ENCODE peak calls at places on chromosomes 2 and 18, in four cellular contexts. F, V, T and K are unnamed samples.

GRCh38 chr2:163370169-163370886 is 365.5 kb downstream of the FIGN start:
- DNase-seq in F (no peak), V (no peak), T (no peak), K (no peak)

GRCh38 chr18:35642802-35643201 is 61.3 kb downstream of the GALNT1 start:
- DNase-seq in T (no peak), V (no peak), F (no peak), K (no peak)

GRCh38 chr2:196176142-196176738 is 4.9 kb upstream of the STK17B start:
- DNase-seq in T (no peak), V (no peak), F (peak), K (no peak)

GRCh38 chr18:31722369-31722957 is 38.1 kb upstream of the B4GALT6 start:
- DNase-seq in T (peak), F (peak), V (no peak), K (peak)

GRCh38 chr2:47323822-47324171 is 79.2 kb upstream of the MSH2 start:
- DNase-seq in F (no peak), T (no peak), V (no peak), K (no peak)

GRCh38 chr18:70332694-70333093 is 43.8 kb downstream of the SOCS6 start:
- DNase-seq in F (no peak), T (peak), V (no peak), K (no peak)

GRCh38 chr2:137254081-137254480 is 488.7 kb downstream of the THSD7B start:
- DNase-seq in V (no peak), F (no peak), T (no peak), K (no peak)

GRCh38 chr2:30165617-30166016 is 18.8 kb downstream of the YPEL5 start:
- DNase-seq in F (no peak), T (no peak), V (peak), K (no peak)

GRCh38 chr18:22563098-22563707 is 145.5 kb upstream of the CTAGE1 start:
- DNase-seq in F (peak), V (peak), T (peak), K (peak)

DNA sequence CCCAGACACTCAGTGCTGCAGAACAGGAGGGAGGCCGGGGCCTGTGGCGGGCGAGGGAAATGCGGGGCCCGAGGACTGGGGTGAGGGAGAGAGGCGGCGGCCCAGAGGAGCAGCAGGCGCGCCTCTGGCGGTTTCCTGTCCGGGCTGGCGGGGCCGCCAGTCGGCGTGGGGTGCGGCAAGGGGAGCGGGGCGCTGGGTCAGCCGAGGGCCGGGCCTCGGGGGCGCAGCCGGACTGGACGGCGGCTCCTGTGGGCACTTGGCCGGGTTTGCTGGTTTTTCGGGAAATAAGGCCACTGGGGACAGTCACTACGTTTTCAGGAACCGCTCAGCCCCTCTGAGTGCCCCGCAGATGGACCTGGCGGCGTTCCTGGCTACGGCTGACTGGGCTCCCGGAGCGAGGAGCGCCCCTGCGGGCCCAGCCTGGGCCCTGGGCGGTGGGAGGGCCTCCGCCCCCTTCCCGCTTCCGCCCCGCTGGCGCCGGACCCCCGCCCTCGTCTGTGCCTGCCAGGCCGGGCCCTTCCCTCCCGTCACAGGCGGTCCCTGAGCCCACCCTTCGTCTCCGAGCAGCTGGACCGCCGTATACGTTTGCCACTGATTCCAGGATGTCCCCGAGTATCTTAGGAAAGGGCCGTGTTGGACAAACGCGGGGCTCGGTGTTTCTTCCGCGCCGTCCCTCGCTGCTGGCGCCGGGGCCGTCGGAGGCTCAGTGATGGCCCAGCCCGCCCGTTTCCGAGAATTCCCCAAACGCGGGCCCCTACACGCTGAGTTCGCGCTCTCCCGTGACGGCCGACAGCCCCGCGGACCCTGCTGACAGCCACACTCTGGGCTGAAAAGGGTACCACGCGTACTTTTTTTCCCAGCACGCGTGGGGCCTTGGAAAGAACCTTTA is 84.6 kb downstream of the FAM210A start:
- DNase-seq in V (no peak), T (no peak), F (no peak), K (no peak)
- TF ChIP-seq EZH2 in V (no peak), T (peak), F (no peak), K (no peak)

DNA sequence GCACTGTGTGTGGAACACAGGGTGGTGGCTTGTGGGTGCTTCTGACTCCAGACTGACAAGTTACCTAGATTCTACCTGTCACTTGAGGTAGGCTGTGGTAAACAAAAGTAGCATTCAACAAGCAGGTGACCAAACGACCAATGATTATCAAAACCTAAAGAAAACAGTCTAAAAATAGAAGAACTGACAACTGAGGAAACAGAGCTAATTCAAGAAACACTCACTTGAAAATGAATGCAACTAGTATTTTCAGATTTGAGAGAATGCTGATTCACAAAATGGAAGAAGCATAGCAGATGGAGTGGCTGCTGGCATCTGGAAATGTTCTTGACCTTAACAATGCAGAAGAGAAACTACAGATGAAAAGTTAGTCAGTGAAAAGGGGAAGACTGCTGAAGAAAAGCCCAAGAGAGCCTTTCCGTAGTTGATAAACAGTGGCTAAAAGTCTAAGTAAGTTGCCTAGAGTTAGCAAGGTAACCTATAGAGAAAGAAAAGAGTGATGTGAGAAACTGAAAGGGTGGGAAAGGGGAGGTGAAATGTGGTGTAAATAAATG is 170.4 kb downstream of the NCK2 start:
- DNase-seq in F (peak), T (no peak), V (no peak), K (no peak)
- H3K4me2 ChIP-seq in F (peak), T (no peak), V (no peak), K (no peak)

GRCh38 chr2:65818873-65819451 is 386.6 kb upstream of the SPRED2 start:
- DNase-seq in F (no peak), V (no peak), T (no peak), K (no peak)
- TF ChIP-seq EZH2 in F (no peak), V (no peak), T (no peak), K (no peak)

DNA sequence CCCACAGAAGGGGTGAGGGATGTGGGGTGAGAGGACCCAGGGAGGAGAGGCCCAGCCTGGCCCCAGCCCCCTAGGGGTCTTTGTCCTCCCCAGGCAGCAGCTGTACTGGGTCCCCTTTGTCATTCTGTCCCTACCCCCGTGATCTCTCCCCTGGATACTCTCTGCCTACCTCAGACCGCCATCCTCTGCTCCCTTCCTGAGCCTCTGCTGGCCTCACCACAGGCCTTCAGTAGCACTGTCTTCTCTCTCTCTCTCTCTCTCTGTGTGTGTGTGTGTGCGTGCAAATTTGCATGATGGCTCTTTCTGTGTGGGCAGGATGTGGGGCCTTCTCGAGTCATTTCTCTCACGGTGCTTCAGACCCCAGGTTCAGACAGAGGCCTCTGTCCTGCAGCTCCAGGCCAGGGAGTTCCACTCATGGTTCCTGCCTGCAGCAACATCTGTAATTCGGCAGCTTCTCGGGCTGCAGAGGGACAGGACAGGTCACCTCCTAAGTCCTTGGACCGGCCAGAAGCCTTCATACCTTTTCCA is 1.4 kb downstream of the PSD4 start:
- DNase-seq in F (peak), T (no peak), V (no peak), K (no peak)
- H3K4me2 ChIP-seq in F (peak), T (no peak), V (no peak), K (no peak)

DNA sequence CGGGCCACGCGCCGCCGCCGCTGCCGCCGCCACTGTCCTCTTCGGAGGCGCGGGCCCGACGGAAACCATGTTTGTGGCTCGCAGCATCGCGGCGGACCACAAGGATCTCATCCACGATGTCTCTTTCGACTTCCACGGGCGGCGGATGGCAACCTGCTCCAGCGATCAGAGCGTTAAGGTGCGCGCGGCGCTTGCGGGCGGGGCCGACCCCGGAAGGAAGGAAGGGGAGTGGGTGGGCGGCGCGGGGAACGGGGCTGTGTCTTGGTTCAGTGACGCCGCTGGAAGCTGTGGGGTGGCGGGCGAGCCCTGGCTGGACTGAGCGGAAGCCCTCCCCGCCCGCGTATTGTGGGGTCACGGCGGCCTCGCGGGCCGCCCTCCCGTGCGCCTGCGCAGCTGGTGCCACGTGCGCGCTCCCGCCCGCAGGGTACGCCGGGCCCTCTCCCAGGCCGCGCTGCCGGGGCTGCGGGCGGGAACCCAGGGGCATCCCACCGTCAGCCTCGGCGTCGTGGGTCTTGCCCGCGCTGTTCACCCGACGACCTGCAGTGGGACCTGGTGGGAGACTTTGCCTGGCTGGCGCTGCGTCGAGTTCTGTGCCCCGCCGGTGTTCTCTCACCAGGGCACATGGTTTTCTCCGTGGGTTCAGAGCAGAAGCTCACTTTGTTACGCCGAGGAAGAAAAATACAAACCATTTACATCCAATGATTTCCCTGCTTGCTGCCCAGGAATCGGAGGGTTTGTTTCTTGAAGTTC is 419 bp downstream of the SEH1L start:
- DNase-seq in F (peak), T (peak), V (peak), K (peak)
- TF ChIP-seq EZH2 in F (no peak), T (no peak), V (no peak), K (no peak)